ENCODE peak calls at places on chromosome 7, in five cellular contexts. One of them, this sample, is unnamed.

GRCh38 chr7:151740180-151740845 is 136.6 kb downstream of the PRKAG2 start:
- DNase-seq in tibial artery: no peak
- DNase-seq in psoas muscle: no peak
- DNase-seq in A549: no peak
- DNase-seq in uterus: no peak
- DNase-seq in this sample: no peak

GRCh38 chr7:111887734-111888133 is 318.5 kb downstream of the DOCK4 start:
- DNase-seq in tibial artery: no peak
- DNase-seq in psoas muscle: no peak
- DNase-seq in A549: no peak
- DNase-seq in uterus: no peak
- DNase-seq in this sample: no peak

GRCh38 chr7:7742223-7742622 is 23.8 kb upstream of the RPA3 start:
- DNase-seq in tibial artery: no peak
- DNase-seq in psoas muscle: no peak
- DNase-seq in A549: no peak
- DNase-seq in uterus: no peak
- DNase-seq in this sample: no peak

GRCh38 chr7:4249241-4249640 is 432.9 kb upstream of the FOXK1 start:
- DNase-seq in tibial artery: peak
- DNase-seq in psoas muscle: no peak
- DNase-seq in A549: no peak
- DNase-seq in uterus: no peak
- DNase-seq in this sample: no peak

GRCh38 chr7:43954524-43955228 is 28.4 kb downstream of the UBE2D4 start:
- DNase-seq in tibial artery: no peak
- DNase-seq in psoas muscle: no peak
- DNase-seq in A549: peak
- DNase-seq in uterus: no peak
- DNase-seq in this sample: no peak

GRCh38 chr7:140594131-140594691 is 46.4 kb downstream of the DENND2A start:
- DNase-seq in tibial artery: no peak
- DNase-seq in psoas muscle: peak
- DNase-seq in A549: no peak
- DNase-seq in uterus: no peak
- DNase-seq in this sample: no peak

GRCh38 chr7:128904381-128905197 is 5.9 kb downstream of the KCP start:
- DNase-seq in tibial artery: peak
- DNase-seq in psoas muscle: no peak
- DNase-seq in A549: peak
- DNase-seq in uterus: no peak
- DNase-seq in this sample: no peak

GRCh38 chr7:37320840-37321468 is 127.7 kb downstream of the ELMO1 start:
- DNase-seq in tibial artery: no peak
- DNase-seq in psoas muscle: no peak
- DNase-seq in A549: peak
- DNase-seq in uterus: no peak
- DNase-seq in this sample: no peak

GRCh38 chr7:25326466-25327156 is 98.3 kb upstream of the NPVF start:
- DNase-seq in tibial artery: no peak
- DNase-seq in psoas muscle: no peak
- DNase-seq in A549: no peak
- DNase-seq in uterus: no peak
- DNase-seq in this sample: no peak

GRCh38 chr7:137606061-137606674 is 240.6 kb downstream of the DGKI start:
- DNase-seq in tibial artery: no peak
- DNase-seq in psoas muscle: no peak
- DNase-seq in A549: peak
- DNase-seq in uterus: no peak
- DNase-seq in this sample: no peak

GRCh38 chr7:106583133-106583532 is 77.8 kb downstream of the CCDC71L start:
- DNase-seq in tibial artery: no peak
- DNase-seq in psoas muscle: no peak
- DNase-seq in A549: no peak
- DNase-seq in uterus: no peak
- DNase-seq in this sample: no peak

GRCh38 chr7:927031-927671 is 27.3 kb downstream of the ADAP1 start:
- DNase-seq in tibial artery: peak
- DNase-seq in psoas muscle: peak
- DNase-seq in A549: no peak
- DNase-seq in uterus: no peak
- DNase-seq in this sample: no peak

GRCh38 chr7:50509459-50509858 is 55.7 kb downstream of the DDC start:
- DNase-seq in tibial artery: no peak
- DNase-seq in psoas muscle: no peak
- DNase-seq in A549: peak
- DNase-seq in uterus: no peak
- DNase-seq in this sample: no peak

GRCh38 chr7:41792099-41792498 is 89.2 kb upstream of the INHBA start:
- DNase-seq in tibial artery: no peak
- DNase-seq in psoas muscle: no peak
- DNase-seq in A549: peak
- DNase-seq in uterus: no peak
- DNase-seq in this sample: no peak

GRCh38 chr7:46448478-46448877 is 527.4 kb upstream of the IGFBP3 start:
- DNase-seq in tibial artery: no peak
- DNase-seq in psoas muscle: no peak
- DNase-seq in A549: no peak
- DNase-seq in uterus: no peak
- DNase-seq in this sample: no peak

GRCh38 chr7:25244193-25244592 is 15.9 kb upstream of the NPVF start:
- DNase-seq in tibial artery: no peak
- DNase-seq in psoas muscle: no peak
- DNase-seq in A549: no peak
- DNase-seq in uterus: no peak
- DNase-seq in this sample: no peak

GRCh38 chr7:143901360-143901709 is 641 bp downstream of the TCAF1 start:
- DNase-seq in tibial artery: peak
- DNase-seq in psoas muscle: peak
- DNase-seq in A549: no peak
- DNase-seq in uterus: peak
- DNase-seq in this sample: no peak

GRCh38 chr7:16962986-16963385 is 81.2 kb upstream of the AGR3 start:
- DNase-seq in tibial artery: no peak
- DNase-seq in psoas muscle: no peak
- DNase-seq in A549: no peak
- DNase-seq in uterus: no peak
- DNase-seq in this sample: no peak

GRCh38 chr7:132169730-132170129 is 406.5 kb downstream of the PLXNA4 start:
- DNase-seq in tibial artery: no peak
- DNase-seq in psoas muscle: no peak
- DNase-seq in A549: no peak
- DNase-seq in uterus: no peak
- DNase-seq in this sample: no peak

GRCh38 chr7:102875700-102876192 is 37.1 kb upstream of the LRRC17 start:
- DNase-seq in tibial artery: no peak
- DNase-seq in psoas muscle: no peak
- DNase-seq in A549: peak
- DNase-seq in uterus: no peak
- DNase-seq in this sample: peak

GRCh38 chr7:18429547-18429946 is 66.0 kb upstream of the HDAC9 start:
- DNase-seq in tibial artery: no peak
- DNase-seq in psoas muscle: no peak
- DNase-seq in A549: no peak
- DNase-seq in uterus: no peak
- DNase-seq in this sample: no peak

GRCh38 chr7:44665531-44666213 is 59.2 kb downstream of the OGDH start:
- DNase-seq in tibial artery: no peak
- DNase-seq in psoas muscle: no peak
- DNase-seq in A549: no peak
- DNase-seq in uterus: no peak
- DNase-seq in this sample: no peak

GRCh38 chr7:50822110-50822509 is 39.4 kb upstream of the GRB10 start:
- DNase-seq in tibial artery: no peak
- DNase-seq in psoas muscle: no peak
- DNase-seq in A549: peak
- DNase-seq in uterus: no peak
- DNase-seq in this sample: no peak

GRCh38 chr7:36784991-36785940 is 61.0 kb upstream of the AOAH start:
- DNase-seq in tibial artery: peak
- DNase-seq in psoas muscle: peak
- DNase-seq in A549: no peak
- DNase-seq in uterus: peak
- DNase-seq in this sample: no peak

GRCh38 chr7:151889406-151890354 is 12.8 kb upstream of the PRKAG2 start:
- DNase-seq in tibial artery: no peak
- DNase-seq in psoas muscle: no peak
- DNase-seq in A549: no peak
- DNase-seq in uterus: no peak
- DNase-seq in this sample: peak

GRCh38 chr7:8582723-8583122 is 149.3 kb downstream of the NXPH1 start:
- DNase-seq in tibial artery: no peak
- DNase-seq in psoas muscle: no peak
- DNase-seq in A549: no peak
- DNase-seq in uterus: no peak
- DNase-seq in this sample: no peak

GRCh38 chr7:91655656-91656055 is 224.8 kb downstream of the MTERF1 start:
- DNase-seq in tibial artery: no peak
- DNase-seq in psoas muscle: no peak
- DNase-seq in A549: no peak
- DNase-seq in uterus: no peak
- DNase-seq in this sample: no peak

DNA sequence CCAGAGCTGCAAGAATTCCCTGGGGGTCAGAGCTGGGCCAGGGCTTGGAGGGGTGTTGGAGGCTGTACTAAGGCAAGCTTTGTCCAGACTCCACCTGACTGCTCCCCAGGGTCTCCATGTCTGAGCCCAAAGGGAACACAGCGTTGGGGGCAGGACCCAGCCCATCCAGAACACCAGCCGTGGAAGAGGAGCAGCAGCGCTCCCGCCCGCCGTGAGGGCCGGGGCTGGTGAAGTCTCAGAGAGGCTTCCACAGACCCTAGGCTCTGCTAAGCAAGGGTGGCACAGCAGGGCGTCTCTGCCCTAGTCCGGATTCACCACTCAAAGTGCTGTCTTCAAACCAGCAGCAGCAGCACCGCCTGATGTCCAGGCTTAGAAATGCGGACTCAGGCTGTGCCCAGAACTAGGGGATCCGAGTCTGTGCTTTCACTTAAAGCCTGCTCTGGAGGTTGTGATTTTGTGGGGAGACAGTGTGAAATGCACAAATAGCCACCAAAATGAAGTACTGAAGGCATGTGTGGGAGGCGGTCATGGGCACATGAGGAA is 16.7 kb upstream of the AQP1 start:
- DNase-seq in tibial artery: no peak
- DNase-seq in psoas muscle: no peak
- DNase-seq in A549: no peak
- DNase-seq in uterus: no peak
- DNase-seq in this sample: no peak
- TF ChIP-seq CTCF in tibial artery: no peak
- TF ChIP-seq CTCF in psoas muscle: no peak
- TF ChIP-seq CTCF in A549: no peak
- TF ChIP-seq CTCF in uterus: no peak
- TF ChIP-seq CTCF in this sample: no peak

GRCh38 chr7:5397657-5398237 is 25.9 kb downstream of the TNRC18 start:
- DNase-seq in tibial artery: no peak
- DNase-seq in psoas muscle: no peak
- DNase-seq in A549: no peak
- DNase-seq in uterus: no peak
- DNase-seq in this sample: no peak

GRCh38 chr7:5394264-5395105 is 29.1 kb downstream of the TNRC18 start:
- DNase-seq in tibial artery: no peak
- DNase-seq in psoas muscle: no peak
- DNase-seq in A549: no peak
- DNase-seq in uterus: no peak
- DNase-seq in this sample: no peak

GRCh38 chr7:5395246-5395645 is 28.4 kb downstream of the TNRC18 start:
- DNase-seq in tibial artery: no peak
- DNase-seq in psoas muscle: no peak
- DNase-seq in A549: no peak
- DNase-seq in uterus: no peak
- DNase-seq in this sample: no peak

GRCh38 chr7:5396999-5397656 is 26.5 kb downstream of the TNRC18 start:
- DNase-seq in tibial artery: peak
- DNase-seq in psoas muscle: peak
- DNase-seq in A549: peak
- DNase-seq in uterus: peak
- DNase-seq in this sample: peak

GRCh38 chr7:5396542-5396941 is 27.1 kb downstream of the TNRC18 start:
- DNase-seq in tibial artery: peak
- DNase-seq in psoas muscle: no peak
- DNase-seq in A549: peak
- DNase-seq in uterus: no peak
- DNase-seq in this sample: no peak
- H3K4me3 ChIP-seq in tibial artery: peak
- H3K4me3 ChIP-seq in psoas muscle: peak
- H3K4me3 ChIP-seq in A549: peak
- H3K4me3 ChIP-seq in uterus: peak
- H3K4me3 ChIP-seq in this sample: peak

DNA sequence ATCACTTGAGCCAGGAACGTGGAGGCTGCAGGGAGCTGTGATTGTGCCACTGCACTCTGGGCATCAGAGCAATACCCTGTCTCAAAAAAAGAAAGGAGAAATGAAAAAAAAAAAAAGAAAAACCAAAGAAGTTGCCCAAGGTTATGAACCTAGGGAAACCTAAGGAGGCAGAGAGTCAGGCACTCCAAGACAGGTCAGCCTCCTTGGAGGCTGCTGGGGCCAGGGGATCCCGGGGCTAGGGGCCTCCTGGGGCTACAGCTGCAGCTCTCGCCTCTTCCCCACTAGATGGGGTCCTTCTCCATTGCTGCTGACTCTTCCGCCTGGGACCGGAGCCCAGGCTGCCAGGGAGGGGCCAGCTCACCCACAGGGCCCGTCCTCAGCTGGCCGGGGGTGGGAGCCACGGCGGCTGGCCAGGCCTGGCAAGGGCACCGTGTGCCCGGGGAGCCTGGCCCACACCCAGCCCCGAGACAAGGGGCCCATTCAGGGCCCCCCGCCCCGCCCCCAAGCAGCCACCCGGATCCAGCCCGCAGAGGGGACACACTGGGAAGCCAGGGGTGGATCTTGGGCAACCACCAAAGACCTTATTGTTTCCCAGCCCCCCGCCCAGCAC is 1.7 kb upstream of the SPACDR start:
- DNase-seq in tibial artery: peak
- DNase-seq in psoas muscle: peak
- DNase-seq in A549: peak
- DNase-seq in uterus: peak
- DNase-seq in this sample: peak
- TF ChIP-seq CTCF in tibial artery: peak
- TF ChIP-seq CTCF in psoas muscle: peak
- TF ChIP-seq CTCF in A549: peak
- TF ChIP-seq CTCF in uterus: peak
- TF ChIP-seq CTCF in this sample: peak

GRCh38 chr7:27242046-27242579 is 489 bp upstream of the EVX1 start:
- DNase-seq in tibial artery: no peak
- DNase-seq in psoas muscle: no peak
- DNase-seq in A549: no peak
- DNase-seq in uterus: no peak
- DNase-seq in this sample: no peak

GRCh38 chr7:27245124-27245797 is 2.7 kb downstream of the EVX1 start:
- DNase-seq in tibial artery: no peak
- DNase-seq in psoas muscle: no peak
- DNase-seq in A549: no peak
- DNase-seq in uterus: no peak
- DNase-seq in this sample: no peak

GRCh38 chr7:27242580-27243339 is at the start of gene EVX1:
- DNase-seq in tibial artery: no peak
- DNase-seq in psoas muscle: no peak
- DNase-seq in A549: peak
- DNase-seq in uterus: no peak
- DNase-seq in this sample: no peak

GRCh38 chr7:27244488-27245123 is 2.0 kb downstream of the EVX1 start:
- DNase-seq in tibial artery: no peak
- DNase-seq in psoas muscle: no peak
- DNase-seq in A549: no peak
- DNase-seq in uterus: no peak
- DNase-seq in this sample: no peak

GRCh38 chr7:27243340-27244163 is 950 bp downstream of the EVX1 start:
- DNase-seq in tibial artery: no peak
- DNase-seq in psoas muscle: no peak
- DNase-seq in A549: no peak
- DNase-seq in uterus: no peak
- DNase-seq in this sample: no peak
- H3K4me3 ChIP-seq in tibial artery: peak
- H3K4me3 ChIP-seq in psoas muscle: peak
- H3K4me3 ChIP-seq in A549: peak
- H3K4me3 ChIP-seq in uterus: peak
- H3K4me3 ChIP-seq in this sample: peak

This sample was measured in coronary artery.